ENCODE peak calls at places on chromosomes 2 and 18, in four cellular contexts. B, S, A and Y are unnamed samples.

GRCh38 chr2:159904565-159905281 is 106.7 kb upstream of the CD302 start:
- DNase-seq in B (peak; percentile 94), S (peak; percentile 61), A (peak; percentile 91), Y (peak; percentile 51)

GRCh38 chr18:34322365-34323289 is 97.9 kb upstream of the NOL4 start:
- DNase-seq in B (peak; percentile 89), A (no peak), S (peak; percentile 81), Y (peak; percentile 44)

GRCh38 chr2:95552911-95553310 is 38.9 kb upstream of the TRIM43 start:
- DNase-seq in A (no peak), S (no peak), B (peak; percentile 2), Y (peak; percentile 66)

GRCh38 chr2:66866331-66867037 is 431.6 kb downstream of the MEIS1 start:
- DNase-seq in S (no peak), A (no peak), B (no peak), Y (no peak)

GRCh38 chr2:39874236-39874635 is 95.2 kb upstream of the THUMPD2 start:
- DNase-seq in A (no peak), S (no peak), B (no peak), Y (no peak)

GRCh38 chr2:9145109-9145751 is 61.4 kb upstream of the ASAP2 start:
- DNase-seq in A (peak; percentile 49), S (peak; percentile 64), B (no peak), Y (peak; percentile 70)

GRCh38 chr2:102147935-102148334 is 5.4 kb downstream of the IL1R1 start:
- DNase-seq in A (no peak), B (no peak), S (no peak), Y (no peak)

GRCh38 chr2:8587251-8587791 is 94.5 kb upstream of the ID2 start:
- DNase-seq in A (peak; percentile 64), S (no peak), B (no peak), Y (no peak)

GRCh38 chr18:67665266-67665665 is 148.7 kb upstream of the DSEL start:
- DNase-seq in B (peak; percentile 30), S (no peak), A (no peak), Y (no peak)

GRCh38 chr18:48680871-48681270 is 142.0 kb downstream of the CTIF start:
- DNase-seq in S (peak; percentile 89), A (peak; percentile 88), B (no peak), Y (peak; percentile 98)

GRCh38 chr2:1731963-1732768 is 12.1 kb downstream of the PXDN start:
- DNase-seq in S (peak; percentile 50), B (no peak), A (peak; percentile 60), Y (peak; percentile 50)

GRCh38 chr2:24304621-24305020 is 55.7 kb downstream of the ITSN2 start:
- DNase-seq in B (no peak), S (no peak), A (no peak), Y (no peak)

GRCh38 chr2:29753676-29754444 is 167.5 kb downstream of the ALK start:
- DNase-seq in S (no peak), A (no peak), B (no peak), Y (no peak)

GRCh38 chr2:65708129-65708528 is 275.7 kb upstream of the SPRED2 start:
- DNase-seq in A (no peak), S (peak; percentile 52), B (no peak), Y (no peak)

GRCh38 chr2:237194081-237194480 is 108.4 kb downstream of the COPS8 start:
- DNase-seq in S (no peak), A (no peak), B (no peak), Y (no peak)

GRCh38 chr2:106886916-106887758 is 1.2 kb upstream of the ST6GAL2 start:
- DNase-seq in A (peak; percentile 88), S (no peak), B (peak; percentile 90), Y (peak; percentile 67)

GRCh38 chr2:127864877-127865276 is 6.9 kb upstream of the POLR2D start:
- DNase-seq in B (peak; percentile 21), S (no peak), A (no peak), Y (no peak)

GRCh38 chr18:68662779-68663178 is 52.1 kb downstream of the TMX3 start:
- DNase-seq in S (no peak), B (peak; percentile 28), A (no peak), Y (no peak)

GRCh38 chr2:209648714-209649113 is 122.9 kb upstream of the UNC80 start:
- DNase-seq in B (peak; percentile 34), S (no peak), A (no peak), Y (no peak)

GRCh38 chr18:54774423-54774822 is 53.9 kb upstream of the RAB27B start:
- DNase-seq in S (no peak), B (no peak), A (no peak), Y (no peak)

GRCh38 chr2:5692561-5693287 is 540 bp downstream of the SOX11 start:
- DNase-seq in S (no peak), B (peak; percentile 54), A (peak; percentile 68), Y (no peak)

GRCh38 chr18:25726278-25726677 is 364.1 kb downstream of the SS18 start:
- DNase-seq in S (no peak), A (no peak), B (peak; percentile 44), Y (no peak)

GRCh38 chr2:104432972-104433371 is 420.9 kb upstream of the POU3F3 start:
- DNase-seq in B (no peak), S (no peak), A (no peak), Y (no peak)

GRCh38 chr2:104434966-104435365 is 418.9 kb upstream of the POU3F3 start:
- DNase-seq in S (no peak), B (no peak), A (no peak), Y (no peak)

GRCh38 chr2:104432401-104432800 is 421.5 kb upstream of the POU3F3 start:
- DNase-seq in A (no peak), S (no peak), B (no peak), Y (no peak)

GRCh38 chr2:104431701-104432121 is 422.2 kb upstream of the POU3F3 start:
- DNase-seq in S (no peak), B (no peak), A (no peak), Y (no peak)

DNA sequence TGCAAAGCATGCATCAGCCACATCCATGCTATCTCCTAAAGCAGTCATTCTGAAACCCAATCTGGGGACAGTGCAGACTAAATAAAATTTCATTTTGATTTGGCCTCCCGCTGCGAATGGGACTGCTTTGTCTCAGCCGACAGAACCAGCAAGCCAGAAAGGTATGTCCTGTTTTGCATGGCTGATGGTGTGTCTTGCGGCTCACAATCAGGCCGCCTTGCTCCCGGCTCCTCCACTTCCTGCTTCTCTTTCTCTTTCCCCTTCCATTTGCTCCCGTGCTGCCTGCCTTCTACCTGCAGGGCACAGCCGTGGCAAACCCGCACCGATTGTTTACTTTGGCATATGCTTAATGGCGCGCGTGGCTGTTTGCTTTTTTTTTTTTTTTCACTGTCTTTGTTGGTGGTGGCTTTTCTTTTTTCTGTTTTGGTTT is 419.5 kb upstream of the POU3F3 start:
- DNase-seq in S (no peak), A (peak; percentile 77), B (peak; percentile 83), Y (no peak)
- H3K4me3 ChIP-seq in S (no peak overlapping the region), A (peak overlapping the region; percentile 54), B (peak overlapping the region; percentile 29), Y (no peak overlapping the region)

GRCh38 chr2:47179325-47179724 is 24.2 kb upstream of the STPG4 start:
- DNase-seq in A (no peak), B (no peak), S (no peak), Y (no peak)
- H3K27ac ChIP-seq in A (no peak overlapping the region), B (no peak overlapping the region), S (no peak overlapping the region), Y (no peak overlapping the region)

GRCh38 chr18:11655605-11655932 is 33.5 kb upstream of the GNAL start:
- DNase-seq in A (no peak), S (no peak), B (no peak), Y (no peak)
- H3K4me3 ChIP-seq in A (no peak overlapping the region), S (no peak overlapping the region), B (no peak overlapping the region), Y (no peak overlapping the region)

GRCh38 chr2:190497428-190497827 is 37.1 kb downstream of the NEMP2 start:
- DNase-seq in B (peak; percentile 35), A (no peak), S (no peak), Y (no peak)

GRCh38 chr2:190501231-190501630 is 33.3 kb downstream of the NEMP2 start:
- DNase-seq in S (no peak), B (no peak), A (no peak), Y (no peak)

GRCh38 chr2:190499273-190499672 is 35.2 kb downstream of the NEMP2 start:
- DNase-seq in B (no peak), A (no peak), S (no peak), Y (no peak)

GRCh38 chr2:190501702-190502407 is 32.7 kb downstream of the NEMP2 start:
- DNase-seq in B (no peak), S (no peak), A (no peak), Y (no peak)

DNA sequence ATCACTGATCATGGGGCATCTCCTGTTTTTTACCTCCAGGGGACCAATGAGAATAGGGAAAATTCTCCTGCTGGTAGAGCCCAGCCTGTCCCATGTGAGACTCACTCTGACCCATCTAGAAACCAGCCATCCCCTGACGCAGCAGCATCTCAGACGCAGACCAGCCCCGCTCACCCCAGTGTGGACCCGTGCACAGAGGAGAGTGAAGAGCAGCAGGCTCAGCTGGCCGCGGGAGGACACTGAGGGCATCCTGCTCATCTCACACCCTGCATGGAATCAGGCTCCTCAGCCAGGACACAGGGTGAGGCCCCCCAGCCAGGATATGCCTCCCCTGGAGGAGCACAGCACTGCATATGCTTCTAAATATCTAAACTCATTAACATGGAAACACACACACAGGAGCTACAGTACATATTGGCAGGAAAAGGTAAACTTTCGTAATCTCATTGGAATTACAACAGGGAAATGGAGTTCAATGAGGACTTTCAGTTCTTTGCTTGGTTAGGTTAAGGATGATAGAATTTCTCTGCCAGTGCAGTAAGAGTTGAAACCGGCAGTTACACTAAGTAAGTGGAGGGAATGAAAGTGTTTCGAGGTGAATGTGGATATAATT is 34.4 kb downstream of the NEMP2 start:
- DNase-seq in A (peak; percentile 45), S (no peak), B (peak; percentile 31), Y (no peak)
- H3K27ac ChIP-seq in A (no peak overlapping the region), S (no peak overlapping the region), B (no peak overlapping the region), Y (no peak overlapping the region)

DNA sequence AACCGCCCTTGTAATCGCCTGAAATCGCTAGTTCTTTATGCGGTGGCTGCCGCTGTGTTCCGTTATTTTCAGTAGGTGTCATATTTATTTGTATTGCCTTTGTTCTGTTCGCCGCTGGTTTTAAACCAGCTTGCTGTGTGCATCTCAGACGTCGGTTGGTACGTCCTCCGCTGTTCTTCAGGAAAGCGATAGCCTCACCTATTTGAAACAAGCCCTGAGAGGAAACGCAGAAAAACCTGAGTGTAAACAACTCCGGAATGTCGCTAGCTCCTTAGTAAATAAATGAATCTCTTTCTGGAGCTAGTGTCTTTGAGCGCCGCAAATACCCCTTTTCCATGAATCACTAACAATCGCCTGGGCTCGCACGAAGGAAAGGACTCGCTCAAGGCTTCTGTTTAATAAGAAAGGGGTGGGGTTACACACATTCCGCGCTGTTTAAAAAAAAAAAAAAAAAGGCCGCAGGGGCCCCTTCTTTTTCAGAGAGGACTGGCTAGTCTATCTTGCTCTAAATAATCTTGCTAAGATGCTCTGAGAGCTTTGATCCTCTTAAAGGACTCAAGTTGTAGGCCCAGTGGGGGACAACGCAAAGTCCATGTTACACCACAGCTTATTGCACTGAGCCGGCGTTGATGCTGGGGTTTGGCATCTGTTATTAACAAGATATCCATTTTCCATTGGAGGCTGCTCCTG is 3.0 kb downstream of the HOXD8 start:
- DNase-seq in A (peak; percentile 43), S (peak; percentile 58), B (no peak), Y (no peak)
- H3K4me3 ChIP-seq in A (peak overlapping the region; percentile 67), S (peak overlapping the region; percentile 42), B (no peak overlapping the region), Y (peak overlapping the region; percentile 43)